ENCODE peak calls at places on chromosome 6, in eight cellular contexts. W is activated naive CD4-positive, alpha-beta T cell; S is left lobe of liver; D is GM19239; T is HS-5; K is HL-60; I is stimulated activated effector memory CD8-positive, alpha-beta T cell treated with anti-CD3 and anti-CD28 coated beads, Interleukin-12 subunit alpha, Interleukin-12 subunit beta, amount 100 ng/mL, for 72 hours; F is stimulated activated CD4-positive, alpha-beta T cell treated with anti-CD3 and anti-CD28 coated beads, Interleukin-12 subunit alpha, Interleukin-12 subunit beta, amount 100 ng/mL, for 4 hours. J is an unnamed sample.

GRCh38 chr6:56807335-56807991 is 147.4 kb upstream of the BEND6 start:
- DNase-seq in W (no peak), S (no peak), D (no peak), T (no peak), K (no peak), I (no peak), F (no peak), J (no peak)

GRCh38 chr6:4299476-4299875 is 164.1 kb upstream of the ECI2 start:
- DNase-seq in W (no peak), S (no peak), D (no peak), T (no peak), K (no peak), I (no peak), F (no peak), J (no peak)

GRCh38 chr6:168734523-168734922 is 293.5 kb downstream of the SMOC2 start:
- DNase-seq in W (no peak), S (no peak), D (no peak), T (no peak), K (no peak), I (no peak), F (no peak), J (no peak)

GRCh38 chr6:24273471-24273870 is 84.4 kb downstream of the DCDC2 start:
- DNase-seq in W (no peak), S (no peak), D (no peak), T (peak; percentile 10), K (no peak), I (no peak), F (no peak), J (no peak)

GRCh38 chr6:32845381-32845884 is 1.6 kb upstream of the PSMB8 start:
- DNase-seq in W (no peak), S (peak; percentile 50), D (no peak), T (no peak), K (peak; percentile 90), I (no peak), F (peak; percentile 28), J (no peak)

GRCh38 chr6:166903500-166903899 is 52.9 kb downstream of the RNASET2 start:
- DNase-seq in W (no peak), S (no peak), D (no peak), T (no peak), K (no peak), I (no peak), F (no peak), J (no peak)

GRCh38 chr6:136087986-136088385 is 162.1 kb downstream of the MTFR2 start:
- DNase-seq in W (no peak), S (no peak), D (no peak), T (no peak), K (no peak), I (no peak), F (no peak), J (no peak)

GRCh38 chr6:73792738-73793137 is 96.7 kb downstream of the CD109 start:
- DNase-seq in W (no peak), S (no peak), D (no peak), T (no peak), K (no peak), I (no peak), F (no peak), J (no peak)

GRCh38 chr6:37244430-37245310 is 12.9 kb upstream of the TBC1D22B start:
- DNase-seq in W (no peak), S (peak; percentile 93), D (no peak), T (peak; percentile 98), K (peak; percentile 75), I (no peak), F (no peak), J (no peak)

GRCh38 chr6:111737065-111737521 is 131.4 kb upstream of the TRAF3IP2 start:
- DNase-seq in W (no peak), S (no peak), D (no peak), T (no peak), K (no peak), I (no peak), F (no peak), J (no peak)

GRCh38 chr6:135181333-135182119 is 418 bp downstream of the MYB start:
- DNase-seq in W (no peak), S (no peak), D (no peak), T (no peak), K (no peak), I (no peak), F (peak; percentile 4), J (no peak)

GRCh38 chr6:93351222-93351621 is 68.1 kb downstream of the EPHA7 start:
- DNase-seq in W (no peak), S (no peak), D (no peak), T (no peak), K (no peak), I (no peak), F (no peak), J (no peak)

GRCh38 chr6:148761532-148761951 is 14.7 kb downstream of the UST start:
- DNase-seq in W (no peak), S (no peak), D (no peak), T (no peak), K (peak; percentile 19), I (peak; percentile 18), F (no peak), J (no peak)

GRCh38 chr6:11263185-11263817 is 30.8 kb upstream of the NEDD9 start:
- DNase-seq in W (no peak), S (peak; percentile 77), D (no peak), T (peak; percentile 45), K (no peak), I (no peak), F (no peak), J (no peak)

GRCh38 chr6:1482381-1483166 is 93.2 kb downstream of the FOXF2 start:
- DNase-seq in W (no peak), S (no peak), D (no peak), T (no peak), K (no peak), I (no peak), F (no peak), J (no peak)

GRCh38 chr6:116783852-116784251 is 18.3 kb upstream of the FAM162B start:
- DNase-seq in W (no peak), S (no peak), D (no peak), T (no peak), K (no peak), I (no peak), F (no peak), J (no peak)

GRCh38 chr6:131982740-131983259 is 31.6 kb upstream of the CCN2 start:
- DNase-seq in W (no peak), S (no peak), D (no peak), T (peak; percentile 63), K (no peak), I (no peak), F (no peak), J (no peak)

GRCh38 chr6:15752820-15753219 is 90.0 kb upstream of the DTNBP1 start:
- DNase-seq in W (no peak), S (no peak), D (no peak), T (no peak), K (no peak), I (no peak), F (no peak), J (no peak)

GRCh38 chr6:157217894-157218370 is 105.4 kb downstream of the TMEM242 start:
- DNase-seq in W (no peak), S (no peak), D (no peak), T (no peak), K (no peak), I (no peak), F (no peak), J (no peak)

GRCh38 chr6:113859349-113860164 is 2.4 kb downstream of the MARCKS start:
- DNase-seq in W (no peak), S (no peak), D (peak; percentile 9), T (no peak), K (no peak), I (no peak), F (no peak), J (no peak)

GRCh38 chr6:84002226-84002625 is 31.3 kb upstream of the MRAP2 start:
- DNase-seq in W (no peak), S (no peak), D (no peak), T (no peak), K (no peak), I (no peak), F (no peak), J (no peak)

GRCh38 chr6:13355043-13355945 is 27.0 kb upstream of the TBC1D7 start:
- DNase-seq in W (no peak), S (no peak), D (no peak), T (peak; percentile 86), K (peak; percentile 20), I (no peak), F (no peak), J (no peak)

GRCh38 chr6:14763139-14763538 is 482.7 kb upstream of the JARID2 start:
- DNase-seq in W (no peak), S (no peak), D (no peak), T (peak; percentile 13), K (no peak), I (no peak), F (no peak), J (no peak)

J was measured in GM12892.